ENCODE peak calls at places on chromosomes 7 and 10, in four cellular contexts. One of them, this sample, is unnamed.

GRCh38 chr7:28207486-28208158 is 27.0 kb upstream of the JAZF1 start:
- DNase-seq in head of caudate nucleus: no peak
- DNase-seq in cardiac fibroblast: peak
- DNase-seq in activated CD4-positive, alpha-beta T cell treated with anti-CD3 and anti-CD28 coated beads, Interleukin-2, amount 50 U/mL, for 48 hours: no peak
- DNase-seq in this sample: no peak

GRCh38 chr7:99083068-99083651 is 60.7 kb downstream of the SMURF1 start:
- DNase-seq in cardiac fibroblast: peak
- DNase-seq in activated CD4-positive, alpha-beta T cell treated with anti-CD3 and anti-CD28 coated beads, Interleukin-2, amount 50 U/mL, for 48 hours: no peak
- DNase-seq in head of caudate nucleus: no peak
- DNase-seq in this sample: no peak

GRCh38 chr7:2785071-2785500 is 59.0 kb downstream of the GNA12 start:
- DNase-seq in cardiac fibroblast: peak
- DNase-seq in activated CD4-positive, alpha-beta T cell treated with anti-CD3 and anti-CD28 coated beads, Interleukin-2, amount 50 U/mL, for 48 hours: no peak
- DNase-seq in head of caudate nucleus: no peak
- DNase-seq in this sample: no peak

GRCh38 chr10:126177414-126178030 is 210.8 kb downstream of the ADAM12 start:
- DNase-seq in cardiac fibroblast: no peak
- DNase-seq in activated CD4-positive, alpha-beta T cell treated with anti-CD3 and anti-CD28 coated beads, Interleukin-2, amount 50 U/mL, for 48 hours: no peak
- DNase-seq in head of caudate nucleus: no peak
- DNase-seq in this sample: no peak

GRCh38 chr7:141585592-141586510 is 34.6 kb downstream of the AGK start:
- DNase-seq in activated CD4-positive, alpha-beta T cell treated with anti-CD3 and anti-CD28 coated beads, Interleukin-2, amount 50 U/mL, for 48 hours: peak
- DNase-seq in head of caudate nucleus: no peak
- DNase-seq in cardiac fibroblast: peak
- DNase-seq in this sample: peak

GRCh38 chr7:25124485-25125136 is 449 bp downstream of the CYCS start:
- DNase-seq in head of caudate nucleus: no peak
- DNase-seq in cardiac fibroblast: peak
- DNase-seq in activated CD4-positive, alpha-beta T cell treated with anti-CD3 and anti-CD28 coated beads, Interleukin-2, amount 50 U/mL, for 48 hours: peak
- DNase-seq in this sample: peak

GRCh38 chr10:6140141-6140841 is 51.5 kb downstream of the RBM17 start:
- DNase-seq in head of caudate nucleus: no peak
- DNase-seq in cardiac fibroblast: no peak
- DNase-seq in activated CD4-positive, alpha-beta T cell treated with anti-CD3 and anti-CD28 coated beads, Interleukin-2, amount 50 U/mL, for 48 hours: peak
- DNase-seq in this sample: peak

GRCh38 chr7:105015631-105015965 is 1.6 kb downstream of the KMT2E start:
- DNase-seq in activated CD4-positive, alpha-beta T cell treated with anti-CD3 and anti-CD28 coated beads, Interleukin-2, amount 50 U/mL, for 48 hours: peak
- DNase-seq in cardiac fibroblast: no peak
- DNase-seq in head of caudate nucleus: no peak
- DNase-seq in this sample: peak

GRCh38 chr10:93462881-93463280 is 19.3 kb downstream of the MYOF start:
- DNase-seq in head of caudate nucleus: no peak
- DNase-seq in activated CD4-positive, alpha-beta T cell treated with anti-CD3 and anti-CD28 coated beads, Interleukin-2, amount 50 U/mL, for 48 hours: peak
- DNase-seq in cardiac fibroblast: peak
- DNase-seq in this sample: peak

GRCh38 chr10:122232781-122233180 is 38.3 kb upstream of the BTBD16 start:
- DNase-seq in head of caudate nucleus: no peak
- DNase-seq in cardiac fibroblast: peak
- DNase-seq in activated CD4-positive, alpha-beta T cell treated with anti-CD3 and anti-CD28 coated beads, Interleukin-2, amount 50 U/mL, for 48 hours: no peak
- DNase-seq in this sample: no peak

GRCh38 chr7:378551-379455 is 88.8 kb downstream of the FOXL3 start:
- DNase-seq in cardiac fibroblast: no peak
- DNase-seq in activated CD4-positive, alpha-beta T cell treated with anti-CD3 and anti-CD28 coated beads, Interleukin-2, amount 50 U/mL, for 48 hours: no peak
- DNase-seq in head of caudate nucleus: no peak
- DNase-seq in this sample: no peak

GRCh38 chr7:131108212-131108980 is 219.3 kb upstream of the MKLN1 start:
- DNase-seq in activated CD4-positive, alpha-beta T cell treated with anti-CD3 and anti-CD28 coated beads, Interleukin-2, amount 50 U/mL, for 48 hours: no peak
- DNase-seq in cardiac fibroblast: peak
- DNase-seq in head of caudate nucleus: no peak
- DNase-seq in this sample: no peak

GRCh38 chr10:116044722-116045374 is 228.2 kb downstream of the GFRA1 start:
- DNase-seq in activated CD4-positive, alpha-beta T cell treated with anti-CD3 and anti-CD28 coated beads, Interleukin-2, amount 50 U/mL, for 48 hours: no peak
- DNase-seq in cardiac fibroblast: peak
- DNase-seq in head of caudate nucleus: no peak
- DNase-seq in this sample: no peak

GRCh38 chr10:47026301-47027107 is 115.3 kb downstream of the PTPN20 start:
- DNase-seq in activated CD4-positive, alpha-beta T cell treated with anti-CD3 and anti-CD28 coated beads, Interleukin-2, amount 50 U/mL, for 48 hours: no peak
- DNase-seq in cardiac fibroblast: no peak
- DNase-seq in head of caudate nucleus: no peak
- DNase-seq in this sample: no peak

GRCh38 chr10:71443676-71444075 is 47.0 kb downstream of the CDH23 start:
- DNase-seq in head of caudate nucleus: no peak
- DNase-seq in cardiac fibroblast: no peak
- DNase-seq in activated CD4-positive, alpha-beta T cell treated with anti-CD3 and anti-CD28 coated beads, Interleukin-2, amount 50 U/mL, for 48 hours: no peak
- DNase-seq in this sample: no peak

GRCh38 chr10:112287844-112288243 is 4.6 kb downstream of the TECTB start:
- DNase-seq in head of caudate nucleus: no peak
- DNase-seq in activated CD4-positive, alpha-beta T cell treated with anti-CD3 and anti-CD28 coated beads, Interleukin-2, amount 50 U/mL, for 48 hours: no peak
- DNase-seq in cardiac fibroblast: peak
- DNase-seq in this sample: no peak

This sample was measured in stimulated activated naive CD8-positive, alpha-beta T cell treated with anti-CD3 and anti-CD28 coated beads, Interleukin-15, Interleukin-2, amounts not matched to agents 100 U/mL and 50 U/mL, for 24 hours.